ENCODE peak calls at places on chromosomes 4 and X, in six cellular contexts. Q is fibroblast of gingiva, T is iPS DF 19.7, V is HEK293T, K is RCC 7860, M is H1. W is an unnamed sample.

GRCh38 chrX:15877380-15877779 is 22.8 kb upstream of the AP1S2 start:
- DNase-seq in Q (peak), T (no peak), V (no peak), K (peak), M (no peak), W (no peak)

GRCh38 chr4:43360296-43360695 is 467.8 kb downstream of the GRXCR1 start:
- DNase-seq in Q (no peak), T (no peak), V (no peak), K (no peak), M (no peak), W (no peak)

GRCh38 chr4:89837385-89837995 is 529 bp upstream of the SNCA start:
- DNase-seq in Q (peak), T (no peak), V (peak), K (no peak), M (peak), W (peak)

GRCh38 chrX:40097101-40097491 is 662 bp downstream of the BCOR start:
- DNase-seq in Q (no peak), T (no peak), V (no peak), K (no peak), M (no peak), W (no peak)

GRCh38 chr4:81946996-81947395 is 426.8 kb downstream of the HNRNPD start:
- DNase-seq in Q (no peak), T (peak), V (no peak), K (no peak), M (no peak), W (no peak)

GRCh38 chr4:76836860-76837564 is 60.9 kb downstream of the SOWAHB start:
- DNase-seq in Q (no peak), T (no peak), V (no peak), K (peak), M (no peak), W (no peak)

GRCh38 chrX:123422875-123423274 is 238.8 kb downstream of the GRIA3 start:
- DNase-seq in Q (peak), T (no peak), V (peak), K (peak), M (no peak), W (peak)

GRCh38 chr4:158863296-158863695 is 94.5 kb downstream of the FNIP2 start:
- DNase-seq in Q (no peak), T (no peak), V (no peak), K (no peak), M (no peak), W (no peak)

GRCh38 chr4:185290656-185291055 is 81.3 kb downstream of the SNX25 start:
- DNase-seq in Q (no peak), T (no peak), V (no peak), K (no peak), M (no peak), W (no peak)

GRCh38 chrX:115957862-115958490 is 212.6 kb upstream of the AGTR2 start:
- DNase-seq in Q (no peak), T (no peak), V (peak), K (no peak), M (no peak), W (no peak)

W was measured in NT2/D1.